ENCODE peak calls at places on chromosomes 16 and 17, in ten cellular contexts. One of them, this sample, is unnamed.

GRCh38 chr17:348692-349425 is 3.7 kb downstream of the RPH3AL start:
- DNase-seq in NCI-H460: peak
- DNase-seq in hippocampal formation: no peak
- DNase-seq in progenitor cell of endocrine pancreas: no peak
- DNase-seq in IMR-90: no peak
- DNase-seq in stimulated activated naive CD4-positive, alpha-beta T cell: no peak
- DNase-seq in activated T-helper 1 cell treated with anti-CD3 and anti-CD28 coated beads, Interleukin-12 subunit alpha, Interleukin-12 subunit beta, Interleukin-2, Interleukin-4 antibody, amounts not matched to agents 30 ng/mL and 10 ng/mL and 1 ng/mL, durations not matched to agents 14 hours and 24 hours and 36 hours: no peak
- DNase-seq in stimulated activated CD4-positive, alpha-beta T cell treated with anti-CD3 and anti-CD28 coated beads, Interleukin-15, amount 100 ng/mL, for 48 hours: no peak
- DNase-seq in T-helper 2 cell: no peak
- DNase-seq in HS-5: no peak
- DNase-seq in this sample: no peak

GRCh38 chr16:1913327-1914083 is 4.7 kb downstream of the HS3ST6 start:
- DNase-seq in HS-5: no peak
- DNase-seq in stimulated activated CD4-positive, alpha-beta T cell treated with anti-CD3 and anti-CD28 coated beads, Interleukin-15, amount 100 ng/mL, for 48 hours: no peak
- DNase-seq in T-helper 2 cell: no peak
- DNase-seq in IMR-90: no peak
- DNase-seq in hippocampal formation: no peak
- DNase-seq in NCI-H460: no peak
- DNase-seq in progenitor cell of endocrine pancreas: no peak
- DNase-seq in activated T-helper 1 cell treated with anti-CD3 and anti-CD28 coated beads, Interleukin-12 subunit alpha, Interleukin-12 subunit beta, Interleukin-2, Interleukin-4 antibody, amounts not matched to agents 30 ng/mL and 10 ng/mL and 1 ng/mL, durations not matched to agents 14 hours and 24 hours and 36 hours: no peak
- DNase-seq in stimulated activated naive CD4-positive, alpha-beta T cell: no peak
- DNase-seq in this sample: no peak

GRCh38 chr16:31284926-31285325 is 25.2 kb downstream of the ITGAM start:
- DNase-seq in stimulated activated CD4-positive, alpha-beta T cell treated with anti-CD3 and anti-CD28 coated beads, Interleukin-15, amount 100 ng/mL, for 48 hours: no peak
- DNase-seq in activated T-helper 1 cell treated with anti-CD3 and anti-CD28 coated beads, Interleukin-12 subunit alpha, Interleukin-12 subunit beta, Interleukin-2, Interleukin-4 antibody, amounts not matched to agents 30 ng/mL and 10 ng/mL and 1 ng/mL, durations not matched to agents 14 hours and 24 hours and 36 hours: no peak
- DNase-seq in hippocampal formation: no peak
- DNase-seq in NCI-H460: no peak
- DNase-seq in progenitor cell of endocrine pancreas: no peak
- DNase-seq in stimulated activated naive CD4-positive, alpha-beta T cell: no peak
- DNase-seq in IMR-90: no peak
- DNase-seq in HS-5: no peak
- DNase-seq in T-helper 2 cell: no peak
- DNase-seq in this sample: no peak

GRCh38 chr17:44308320-44308818 is at the start of gene RUNDC3A:
- DNase-seq in IMR-90: peak
- DNase-seq in stimulated activated CD4-positive, alpha-beta T cell treated with anti-CD3 and anti-CD28 coated beads, Interleukin-15, amount 100 ng/mL, for 48 hours: peak
- DNase-seq in T-helper 2 cell: peak
- DNase-seq in HS-5: no peak
- DNase-seq in progenitor cell of endocrine pancreas: peak
- DNase-seq in NCI-H460: peak
- DNase-seq in activated T-helper 1 cell treated with anti-CD3 and anti-CD28 coated beads, Interleukin-12 subunit alpha, Interleukin-12 subunit beta, Interleukin-2, Interleukin-4 antibody, amounts not matched to agents 30 ng/mL and 10 ng/mL and 1 ng/mL, durations not matched to agents 14 hours and 24 hours and 36 hours: peak
- DNase-seq in stimulated activated naive CD4-positive, alpha-beta T cell: peak
- DNase-seq in hippocampal formation: peak
- DNase-seq in this sample: peak

GRCh38 chr17:29771561-29771960 is 148.8 kb upstream of the CORO6 start:
- DNase-seq in stimulated activated naive CD4-positive, alpha-beta T cell: no peak
- DNase-seq in progenitor cell of endocrine pancreas: no peak
- DNase-seq in NCI-H460: no peak
- DNase-seq in T-helper 2 cell: no peak
- DNase-seq in IMR-90: no peak
- DNase-seq in stimulated activated CD4-positive, alpha-beta T cell treated with anti-CD3 and anti-CD28 coated beads, Interleukin-15, amount 100 ng/mL, for 48 hours: no peak
- DNase-seq in hippocampal formation: no peak
- DNase-seq in HS-5: no peak
- DNase-seq in activated T-helper 1 cell treated with anti-CD3 and anti-CD28 coated beads, Interleukin-12 subunit alpha, Interleukin-12 subunit beta, Interleukin-2, Interleukin-4 antibody, amounts not matched to agents 30 ng/mL and 10 ng/mL and 1 ng/mL, durations not matched to agents 14 hours and 24 hours and 36 hours: no peak
- DNase-seq in this sample: no peak

GRCh38 chr16:88377961-88378360 is 4.8 kb upstream of the ZNF469 start:
- DNase-seq in stimulated activated naive CD4-positive, alpha-beta T cell: no peak
- DNase-seq in hippocampal formation: no peak
- DNase-seq in NCI-H460: no peak
- DNase-seq in IMR-90: no peak
- DNase-seq in HS-5: no peak
- DNase-seq in activated T-helper 1 cell treated with anti-CD3 and anti-CD28 coated beads, Interleukin-12 subunit alpha, Interleukin-12 subunit beta, Interleukin-2, Interleukin-4 antibody, amounts not matched to agents 30 ng/mL and 10 ng/mL and 1 ng/mL, durations not matched to agents 14 hours and 24 hours and 36 hours: no peak
- DNase-seq in progenitor cell of endocrine pancreas: no peak
- DNase-seq in stimulated activated CD4-positive, alpha-beta T cell treated with anti-CD3 and anti-CD28 coated beads, Interleukin-15, amount 100 ng/mL, for 48 hours: no peak
- DNase-seq in T-helper 2 cell: no peak
- DNase-seq in this sample: no peak

GRCh38 chr16:11360581-11360980 is 15.3 kb downstream of the RMI2 start:
- DNase-seq in T-helper 2 cell: no peak
- DNase-seq in stimulated activated CD4-positive, alpha-beta T cell treated with anti-CD3 and anti-CD28 coated beads, Interleukin-15, amount 100 ng/mL, for 48 hours: no peak
- DNase-seq in stimulated activated naive CD4-positive, alpha-beta T cell: no peak
- DNase-seq in activated T-helper 1 cell treated with anti-CD3 and anti-CD28 coated beads, Interleukin-12 subunit alpha, Interleukin-12 subunit beta, Interleukin-2, Interleukin-4 antibody, amounts not matched to agents 30 ng/mL and 10 ng/mL and 1 ng/mL, durations not matched to agents 14 hours and 24 hours and 36 hours: no peak
- DNase-seq in progenitor cell of endocrine pancreas: no peak
- DNase-seq in hippocampal formation: no peak
- DNase-seq in IMR-90: no peak
- DNase-seq in HS-5: no peak
- DNase-seq in NCI-H460: no peak
- DNase-seq in this sample: no peak

GRCh38 chr16:72976047-72976746 is 71.7 kb downstream of the ZFHX3 start:
- DNase-seq in hippocampal formation: no peak
- DNase-seq in stimulated activated naive CD4-positive, alpha-beta T cell: no peak
- DNase-seq in progenitor cell of endocrine pancreas: no peak
- DNase-seq in NCI-H460: no peak
- DNase-seq in stimulated activated CD4-positive, alpha-beta T cell treated with anti-CD3 and anti-CD28 coated beads, Interleukin-15, amount 100 ng/mL, for 48 hours: no peak
- DNase-seq in T-helper 2 cell: no peak
- DNase-seq in activated T-helper 1 cell treated with anti-CD3 and anti-CD28 coated beads, Interleukin-12 subunit alpha, Interleukin-12 subunit beta, Interleukin-2, Interleukin-4 antibody, amounts not matched to agents 30 ng/mL and 10 ng/mL and 1 ng/mL, durations not matched to agents 14 hours and 24 hours and 36 hours: no peak
- DNase-seq in HS-5: no peak
- DNase-seq in IMR-90: no peak
- DNase-seq in this sample: no peak